ENCODE peak calls at places on chromosomes 2 and 18, in seven cellular contexts. One of them, this sample, is unnamed. For H3K4me1, the result is how much of the 10 kb centered on the place peaks cover.

GRCh38 chr2:181393472-181393871 is 63.7 kb upstream of the ITGA4 start:
- DNase-seq in prostate gland: no peak
- DNase-seq in PC-3: peak
- DNase-seq in cardiac muscle cell: peak
- DNase-seq in CD8-positive, alpha-beta memory T cell: no peak
- DNase-seq in right cardiac atrium: no peak
- DNase-seq in left ventricle myocardium inferior: no peak
- DNase-seq in this sample: no peak

GRCh38 chr18:44594779-44595467 is 85.8 kb upstream of the SETBP1 start:
- DNase-seq in PC-3: peak
- DNase-seq in right cardiac atrium: no peak
- DNase-seq in cardiac muscle cell: peak
- DNase-seq in left ventricle myocardium inferior: no peak
- DNase-seq in CD8-positive, alpha-beta memory T cell: no peak
- DNase-seq in prostate gland: no peak
- DNase-seq in this sample: no peak

GRCh38 chr2:27493948-27494283 is 1.1 kb downstream of the FNDC4 start:
- DNase-seq in left ventricle myocardium inferior: no peak
- DNase-seq in right cardiac atrium: peak
- DNase-seq in prostate gland: no peak
- DNase-seq in cardiac muscle cell: no peak
- DNase-seq in CD8-positive, alpha-beta memory T cell: no peak
- DNase-seq in PC-3: no peak
- DNase-seq in this sample: no peak

GRCh38 chr2:7523557-7524210 is 606.5 kb downstream of the RNF144A start:
- DNase-seq in left ventricle myocardium inferior: no peak
- DNase-seq in CD8-positive, alpha-beta memory T cell: no peak
- DNase-seq in PC-3: peak
- DNase-seq in prostate gland: no peak
- DNase-seq in cardiac muscle cell: no peak
- DNase-seq in right cardiac atrium: no peak
- DNase-seq in this sample: no peak

GRCh38 chr2:172574965-172575364 is 19.1 kb downstream of the PDK1 start:
- DNase-seq in CD8-positive, alpha-beta memory T cell: no peak
- DNase-seq in prostate gland: no peak
- DNase-seq in cardiac muscle cell: no peak
- DNase-seq in right cardiac atrium: no peak
- DNase-seq in PC-3: no peak
- DNase-seq in left ventricle myocardium inferior: no peak
- DNase-seq in this sample: no peak

GRCh38 chr2:197705912-197706838 is 1.0 kb downstream of the MARS2 start:
- DNase-seq in right cardiac atrium: peak
- DNase-seq in left ventricle myocardium inferior: peak
- DNase-seq in CD8-positive, alpha-beta memory T cell: peak
- DNase-seq in cardiac muscle cell: no peak
- DNase-seq in PC-3: peak
- DNase-seq in prostate gland: no peak
- DNase-seq in this sample: no peak

GRCh38 chr2:11498543-11499034 is 32.6 kb upstream of the E2F6 start:
- DNase-seq in cardiac muscle cell: no peak
- DNase-seq in CD8-positive, alpha-beta memory T cell: no peak
- DNase-seq in PC-3: peak
- DNase-seq in right cardiac atrium: peak
- DNase-seq in left ventricle myocardium inferior: peak
- DNase-seq in prostate gland: no peak
- DNase-seq in this sample: peak

GRCh38 chr2:109594246-109594900 is 19.4 kb downstream of the SEPTIN10 start:
- DNase-seq in left ventricle myocardium inferior: no peak
- DNase-seq in cardiac muscle cell: no peak
- DNase-seq in CD8-positive, alpha-beta memory T cell: no peak
- DNase-seq in prostate gland: no peak
- DNase-seq in PC-3: no peak
- DNase-seq in right cardiac atrium: no peak
- DNase-seq in this sample: no peak

GRCh38 chr2:18596993-18597392 is 7.6 kb upstream of the NT5C1B start:
- DNase-seq in left ventricle myocardium inferior: no peak
- DNase-seq in cardiac muscle cell: no peak
- DNase-seq in prostate gland: no peak
- DNase-seq in PC-3: no peak
- DNase-seq in CD8-positive, alpha-beta memory T cell: no peak
- DNase-seq in right cardiac atrium: no peak
- DNase-seq in this sample: no peak

GRCh38 chr2:69031466-69031865 is 18.5 kb downstream of the ANTXR1 start:
- DNase-seq in right cardiac atrium: no peak
- DNase-seq in left ventricle myocardium inferior: no peak
- DNase-seq in prostate gland: no peak
- DNase-seq in cardiac muscle cell: no peak
- DNase-seq in CD8-positive, alpha-beta memory T cell: no peak
- DNase-seq in PC-3: no peak
- DNase-seq in this sample: no peak

GRCh38 chr2:100039291-100039985 is 103.0 kb downstream of the AFF3 start:
- DNase-seq in left ventricle myocardium inferior: no peak
- DNase-seq in PC-3: no peak
- DNase-seq in CD8-positive, alpha-beta memory T cell: no peak
- DNase-seq in prostate gland: no peak
- DNase-seq in right cardiac atrium: no peak
- DNase-seq in cardiac muscle cell: no peak
- DNase-seq in this sample: no peak

GRCh38 chr18:57772387-57772799 is 30.7 kb downstream of the ATP8B1 start:
- DNase-seq in left ventricle myocardium inferior: no peak
- DNase-seq in right cardiac atrium: no peak
- DNase-seq in cardiac muscle cell: no peak
- DNase-seq in prostate gland: peak
- DNase-seq in PC-3: peak
- DNase-seq in CD8-positive, alpha-beta memory T cell: no peak
- DNase-seq in this sample: no peak

GRCh38 chr2:109244750-109245382 is 115.9 kb downstream of the SH3RF3 start:
- DNase-seq in prostate gland: no peak
- DNase-seq in PC-3: no peak
- DNase-seq in cardiac muscle cell: no peak
- DNase-seq in left ventricle myocardium inferior: no peak
- DNase-seq in CD8-positive, alpha-beta memory T cell: no peak
- DNase-seq in right cardiac atrium: peak
- DNase-seq in this sample: no peak

GRCh38 chr2:240791211-240791800 is 28.7 kb downstream of the KIF1A start:
- DNase-seq in right cardiac atrium: no peak
- DNase-seq in CD8-positive, alpha-beta memory T cell: no peak
- DNase-seq in cardiac muscle cell: no peak
- DNase-seq in prostate gland: no peak
- DNase-seq in PC-3: no peak
- DNase-seq in left ventricle myocardium inferior: peak
- DNase-seq in this sample: no peak

GRCh38 chr18:54608008-54608642 is 17.1 kb downstream of the DYNAP start:
- DNase-seq in CD8-positive, alpha-beta memory T cell: no peak
- DNase-seq in prostate gland: no peak
- DNase-seq in left ventricle myocardium inferior: no peak
- DNase-seq in PC-3: peak
- DNase-seq in cardiac muscle cell: peak
- DNase-seq in right cardiac atrium: no peak
- DNase-seq in this sample: no peak

GRCh38 chr2:157509755-157510154 is 65.9 kb upstream of the CYTIP start:
- DNase-seq in left ventricle myocardium inferior: no peak
- DNase-seq in prostate gland: no peak
- DNase-seq in PC-3: peak
- DNase-seq in CD8-positive, alpha-beta memory T cell: no peak
- DNase-seq in cardiac muscle cell: no peak
- DNase-seq in right cardiac atrium: no peak
- DNase-seq in this sample: no peak

GRCh38 chr2:111201214-111201613 is 80.5 kb downstream of the BCL2L11 start:
- DNase-seq in CD8-positive, alpha-beta memory T cell: no peak
- DNase-seq in cardiac muscle cell: no peak
- DNase-seq in left ventricle myocardium inferior: no peak
- DNase-seq in right cardiac atrium: no peak
- DNase-seq in PC-3: no peak
- DNase-seq in prostate gland: no peak
- DNase-seq in this sample: no peak

GRCh38 chr18:68520406-68521075 is 194.4 kb downstream of the TMX3 start:
- DNase-seq in prostate gland: no peak
- DNase-seq in right cardiac atrium: no peak
- DNase-seq in left ventricle myocardium inferior: no peak
- DNase-seq in PC-3: peak
- DNase-seq in cardiac muscle cell: peak
- DNase-seq in CD8-positive, alpha-beta memory T cell: no peak
- DNase-seq in this sample: no peak

GRCh38 chr2:72106978-72107377 is 40.7 kb downstream of the CYP26B1 start:
- DNase-seq in right cardiac atrium: no peak
- DNase-seq in left ventricle myocardium inferior: no peak
- DNase-seq in CD8-positive, alpha-beta memory T cell: no peak
- DNase-seq in prostate gland: no peak
- DNase-seq in PC-3: no peak
- DNase-seq in cardiac muscle cell: no peak
- DNase-seq in this sample: no peak

DNA sequence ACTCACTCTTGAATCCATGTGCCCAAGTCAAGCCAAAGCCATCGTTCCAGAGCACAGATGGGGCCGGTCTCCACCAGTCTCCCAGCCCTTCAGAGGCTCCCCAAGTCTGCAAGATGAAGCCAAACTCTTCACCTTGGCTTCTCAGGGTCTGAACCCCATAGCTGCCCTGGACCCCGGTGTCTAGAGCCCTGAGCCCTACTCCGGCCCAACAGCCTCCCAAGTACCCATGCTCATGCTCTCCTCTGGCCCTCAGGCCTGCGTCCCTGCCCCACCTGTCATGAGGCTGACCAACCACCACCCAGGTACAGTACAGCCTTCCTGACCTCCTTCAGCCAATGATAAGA is 46.0 kb downstream of the ZNF516 start:
- DNase-seq in CD8-positive, alpha-beta memory T cell: no peak
- DNase-seq in left ventricle myocardium inferior: no peak
- DNase-seq in prostate gland: no peak
- DNase-seq in PC-3: no peak
- DNase-seq in cardiac muscle cell: no peak
- DNase-seq in right cardiac atrium: no peak
- DNase-seq in this sample: peak
- H3K4me1 ChIP-seq in CD8-positive, alpha-beta memory T cell: under half
- H3K4me1 ChIP-seq in left ventricle myocardium inferior: half or more
- H3K4me1 ChIP-seq in prostate gland: under half
- H3K4me1 ChIP-seq in PC-3: under half
- H3K4me1 ChIP-seq in cardiac muscle cell: half or more
- H3K4me1 ChIP-seq in right cardiac atrium: under half
- H3K4me1 ChIP-seq in this sample: half or more

GRCh38 chr2:28766070-28766469 is 14.4 kb downstream of the PPP1CB start:
- DNase-seq in prostate gland: no peak
- DNase-seq in cardiac muscle cell: no peak
- DNase-seq in PC-3: no peak
- DNase-seq in CD8-positive, alpha-beta memory T cell: no peak
- DNase-seq in right cardiac atrium: no peak
- DNase-seq in left ventricle myocardium inferior: no peak
- DNase-seq in this sample: no peak

GRCh38 chr2:28761420-28761819 is 9.8 kb downstream of the PPP1CB start:
- DNase-seq in prostate gland: no peak
- DNase-seq in PC-3: no peak
- DNase-seq in CD8-positive, alpha-beta memory T cell: no peak
- DNase-seq in left ventricle myocardium inferior: no peak
- DNase-seq in cardiac muscle cell: no peak
- DNase-seq in right cardiac atrium: no peak
- DNase-seq in this sample: no peak

GRCh38 chr2:28765316-28765715 is 13.7 kb downstream of the PPP1CB start:
- DNase-seq in PC-3: no peak
- DNase-seq in right cardiac atrium: no peak
- DNase-seq in CD8-positive, alpha-beta memory T cell: no peak
- DNase-seq in left ventricle myocardium inferior: no peak
- DNase-seq in cardiac muscle cell: no peak
- DNase-seq in prostate gland: no peak
- DNase-seq in this sample: no peak

GRCh38 chr2:28767367-28767766 is 15.7 kb downstream of the PPP1CB start:
- DNase-seq in prostate gland: no peak
- DNase-seq in cardiac muscle cell: no peak
- DNase-seq in PC-3: no peak
- DNase-seq in right cardiac atrium: no peak
- DNase-seq in CD8-positive, alpha-beta memory T cell: no peak
- DNase-seq in left ventricle myocardium inferior: no peak
- DNase-seq in this sample: no peak

GRCh38 chr2:28764909-28765308 is 13.3 kb downstream of the PPP1CB start:
- DNase-seq in PC-3: no peak
- DNase-seq in left ventricle myocardium inferior: no peak
- DNase-seq in CD8-positive, alpha-beta memory T cell: no peak
- DNase-seq in cardiac muscle cell: no peak
- DNase-seq in prostate gland: no peak
- DNase-seq in right cardiac atrium: no peak
- DNase-seq in this sample: no peak
- H3K4me1 ChIP-seq in PC-3: under half
- H3K4me1 ChIP-seq in left ventricle myocardium inferior: half or more
- H3K4me1 ChIP-seq in CD8-positive, alpha-beta memory T cell: half or more
- H3K4me1 ChIP-seq in cardiac muscle cell: under half
- H3K4me1 ChIP-seq in prostate gland: under half
- H3K4me1 ChIP-seq in right cardiac atrium: under half
- H3K4me1 ChIP-seq in this sample: half or more

DNA sequence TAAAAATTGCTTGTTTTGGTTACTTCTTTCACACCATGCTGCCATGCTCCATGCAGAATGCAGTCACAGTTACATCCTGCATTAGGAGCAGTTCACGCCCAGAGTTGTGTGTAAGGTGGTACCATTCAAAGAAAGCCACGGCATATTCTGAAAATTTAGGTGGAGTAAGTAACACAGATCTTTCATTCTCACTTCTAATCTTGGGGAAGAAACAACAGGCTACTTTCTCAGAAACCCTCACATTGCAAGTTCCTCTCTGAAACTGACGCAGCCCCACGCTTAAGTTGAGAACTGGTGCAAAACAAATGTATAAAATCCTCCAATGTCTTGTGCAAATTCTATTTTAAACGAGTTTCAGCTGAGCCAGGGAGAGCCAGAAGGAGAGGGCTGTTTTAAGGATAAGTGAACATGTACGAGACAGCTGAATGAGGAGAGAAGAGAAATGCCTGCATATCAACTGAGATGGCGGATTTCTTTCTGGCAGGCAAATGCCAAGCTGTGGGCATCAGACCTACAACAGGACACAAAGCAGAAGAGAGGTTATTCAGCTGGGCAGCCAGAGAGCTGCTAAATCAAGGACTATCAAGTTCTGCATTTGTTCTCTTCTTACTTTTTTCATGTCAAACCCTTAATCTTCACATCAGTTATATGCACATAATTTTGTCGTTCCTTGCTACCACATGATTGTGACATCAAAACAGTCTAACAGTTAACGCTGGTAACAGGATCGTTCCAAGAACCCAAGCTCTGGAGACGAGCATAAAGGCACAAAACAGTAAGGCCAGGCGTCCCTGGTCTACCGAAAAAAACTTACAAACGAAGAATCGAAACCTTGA is 6.4 kb downstream of the ARL4C start:
- DNase-seq in CD8-positive, alpha-beta memory T cell: no peak
- DNase-seq in left ventricle myocardium inferior: no peak
- DNase-seq in prostate gland: no peak
- DNase-seq in PC-3: no peak
- DNase-seq in right cardiac atrium: no peak
- DNase-seq in cardiac muscle cell: no peak
- DNase-seq in this sample: no peak
- H3K4me1 ChIP-seq in CD8-positive, alpha-beta memory T cell: half or more
- H3K4me1 ChIP-seq in left ventricle myocardium inferior: under half
- H3K4me1 ChIP-seq in prostate gland: under half
- H3K4me1 ChIP-seq in PC-3: under half
- H3K4me1 ChIP-seq in right cardiac atrium: under half
- H3K4me1 ChIP-seq in cardiac muscle cell: under half
- H3K4me1 ChIP-seq in this sample: under half

DNA sequence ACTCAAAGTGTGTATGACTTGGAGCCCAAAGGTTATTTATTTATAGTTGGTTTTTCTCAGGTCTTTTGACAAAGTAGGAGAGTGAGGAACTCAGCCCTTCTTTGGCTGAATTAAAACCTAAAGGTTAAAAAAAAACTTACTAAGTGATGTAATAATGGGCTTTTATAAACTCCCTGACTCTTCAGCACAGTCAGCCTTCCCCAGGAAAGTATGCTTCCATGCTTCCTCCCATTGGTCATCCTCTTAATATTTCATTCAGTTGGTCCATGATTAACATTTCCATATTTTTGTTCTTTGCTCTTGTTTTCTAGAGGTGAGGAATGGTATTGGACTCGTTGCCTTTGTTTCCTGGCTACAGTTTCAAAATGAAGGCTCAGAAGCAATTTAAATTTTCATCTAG is 7.2 kb downstream of the ARPC2 start:
- DNase-seq in CD8-positive, alpha-beta memory T cell: no peak
- DNase-seq in PC-3: no peak
- DNase-seq in cardiac muscle cell: no peak
- DNase-seq in right cardiac atrium: no peak
- DNase-seq in prostate gland: no peak
- DNase-seq in left ventricle myocardium inferior: no peak
- DNase-seq in this sample: no peak
- H3K4me1 ChIP-seq in CD8-positive, alpha-beta memory T cell: half or more
- H3K4me1 ChIP-seq in PC-3: under half
- H3K4me1 ChIP-seq in cardiac muscle cell: under half
- H3K4me1 ChIP-seq in right cardiac atrium: under half
- H3K4me1 ChIP-seq in prostate gland: under half
- H3K4me1 ChIP-seq in left ventricle myocardium inferior: half or more
- H3K4me1 ChIP-seq in this sample: half or more

This sample was measured in sigmoid colon.